ENCODE peak calls at places on chromosome 7, in four cellular contexts. R, M, U and F are unnamed samples.
A peak's percentile ranks its signal among the peaks of the same experiment; 100 is the strongest.

GRCh38 chr7:135917721-135918120 is 59.4 kb downstream of the MTPN start:
- DNase-seq in R (no peak), M (no peak), U (no peak), F (no peak)

GRCh38 chr7:118918556-118918955 is 694.1 kb downstream of the ANKRD7 start:
- DNase-seq in R (peak; percentile 1), M (peak; percentile 22), U (no peak), F (no peak)

GRCh38 chr7:149826344-149827088 is 11.7 kb upstream of the ZNF862 start:
- DNase-seq in R (peak; percentile 41), M (no peak), U (no peak), F (no peak)

GRCh38 chr7:6271694-6272371 is 591 bp downstream of the CYTH3 start:
- DNase-seq in R (no peak), M (peak; percentile 19), U (peak; percentile 24), F (no peak)

GRCh38 chr7:156251861-156252260 is 388.7 kb upstream of the RNF32 start:
- DNase-seq in R (no peak), M (no peak), U (no peak), F (no peak)

GRCh38 chr7:18459846-18460245 is 35.7 kb upstream of the HDAC9 start:
- DNase-seq in R (no peak), M (no peak), U (no peak), F (no peak)

GRCh38 chr7:157494506-157495176 is 157.8 kb downstream of the DNAJB6 start:
- DNase-seq in R (no peak), M (no peak), U (no peak), F (no peak)

GRCh38 chr7:19772858-19773337 is 519 bp downstream of the TMEM196 start:
- DNase-seq in R (peak; percentile 17), M (peak; percentile 68), U (peak; percentile 23), F (peak; percentile 9)

GRCh38 chr7:12221414-12221813 is 10.3 kb downstream of the TMEM106B start:
- DNase-seq in R (no peak), M (no peak), U (no peak), F (no peak)

GRCh38 chr7:17943006-17943405 is 2.7 kb upstream of the SNX13 start:
- DNase-seq in R (no peak), M (no peak), U (no peak), F (no peak)

GRCh38 chr7:123169065-123169464 is 30.7 kb downstream of the SLC13A1 start:
- DNase-seq in R (no peak), M (no peak), U (no peak), F (no peak)

GRCh38 chr7:111083423-111083822 is 7.5 kb upstream of the LRRN3 start:
- DNase-seq in R (no peak), M (no peak), U (no peak), F (peak; percentile 81)

GRCh38 chr7:17986826-17987225 is 40.8 kb downstream of the PRPS1L1 start:
- DNase-seq in R (no peak), M (peak; percentile 50), U (no peak), F (peak; percentile 88)

GRCh38 chr7:1181591-1181990 is 21.6 kb upstream of the ZFAND2A start:
- DNase-seq in R (no peak), M (no peak), U (no peak), F (no peak)

GRCh38 chr7:142804715-142805114 is 33.9 kb downstream of the PRSS2 start:
- DNase-seq in R (no peak), M (no peak), U (no peak), F (no peak)

GRCh38 chr7:90988523-90988922 is 275.7 kb upstream of the FZD1 start:
- DNase-seq in R (no peak), M (no peak), U (no peak), F (no peak)

GRCh38 chr7:75842836-75843446 is 29.3 kb upstream of the CCL24 start:
- DNase-seq in R (no peak), M (peak; percentile 39), U (no peak), F (peak; percentile 86)

GRCh38 chr7:75844158-75844557 is 30.6 kb upstream of the CCL24 start:
- DNase-seq in R (no peak), M (no peak), U (no peak), F (no peak)

GRCh38 chr7:75847707-75848106 is 31.1 kb upstream of the RHBDD2 start:
- DNase-seq in R (no peak), M (no peak), U (no peak), F (no peak)

GRCh38 chr7:75840029-75840428 is 26.4 kb upstream of the CCL24 start:
- DNase-seq in R (no peak), M (no peak), U (no peak), F (no peak)

DNA sequence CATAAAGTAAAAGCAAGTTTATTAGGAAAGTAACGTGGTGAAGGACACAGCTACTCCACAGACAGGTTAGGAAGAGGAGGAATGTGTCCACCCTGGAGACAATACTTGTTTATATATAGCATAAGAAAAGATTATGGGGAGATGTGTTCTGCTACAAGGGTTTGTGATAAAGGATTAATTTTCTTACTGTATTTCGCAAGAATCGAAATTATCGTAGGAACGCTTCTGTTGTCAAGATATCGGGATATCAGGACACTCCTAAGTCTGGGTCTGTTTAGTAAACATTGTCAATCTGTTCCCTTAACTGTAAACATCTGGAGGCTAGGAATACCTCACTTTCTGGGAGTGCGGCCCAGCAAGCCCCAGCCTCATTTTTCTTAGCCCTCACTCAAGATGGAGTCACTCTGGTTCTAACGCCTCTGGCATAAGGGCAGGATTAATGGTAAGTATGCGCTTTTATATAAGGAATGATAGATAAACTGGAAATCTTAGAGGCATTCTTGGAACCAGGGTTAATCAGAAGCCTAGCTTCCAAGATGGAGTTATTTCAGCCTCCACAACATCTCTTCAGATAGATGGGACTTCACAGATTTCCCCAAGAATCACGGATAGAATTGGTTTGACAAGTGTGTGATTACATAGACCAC is 30.0 kb upstream of the CCL24 start:
- DNase-seq in R (no peak), M (no peak), U (no peak), F (no peak)
- H3K4me3 ChIP-seq in R (no peak overlapping the region), M (no peak overlapping the region), U (no peak overlapping the region), F (no peak overlapping the region)

GRCh38 chr7:86916277-86916825 is 143.1 kb downstream of the ELAPOR2 start:
- DNase-seq in R (no peak), M (no peak), U (no peak), F (no peak)
- H3K4me1 ChIP-seq in R (peaks cover 11% of the 10 kb centered on the region), M (no peaks in the 10 kb centered on the region), U (no peaks in the 10 kb centered on the region), F (no peaks in the 10 kb centered on the region)

DNA sequence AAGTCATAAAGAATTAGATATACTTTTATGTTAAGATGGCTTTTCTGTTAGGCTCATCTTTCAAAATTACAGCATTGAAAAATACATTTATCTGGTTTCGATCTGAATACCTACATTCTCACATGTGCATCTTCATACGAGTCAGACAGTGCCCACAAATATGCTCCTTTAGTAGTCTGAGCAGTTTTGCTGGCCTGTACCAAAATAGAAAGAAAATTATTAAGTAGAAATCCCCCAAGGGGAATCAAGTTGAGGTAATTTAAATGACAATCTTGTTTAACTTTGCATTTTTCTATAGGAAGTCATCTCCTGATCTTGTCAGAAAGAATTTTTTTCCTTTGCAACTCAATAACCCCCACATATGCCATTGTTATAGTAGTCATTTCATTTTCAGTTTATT is 287.4 kb upstream of the SEMA3D start:
- DNase-seq in R (no peak), M (no peak), U (no peak), F (no peak)
- H3K27ac ChIP-seq in R (peak overlapping the region; percentile 62), M (no peak overlapping the region), U (no peak overlapping the region), F (no peak overlapping the region)

DNA sequence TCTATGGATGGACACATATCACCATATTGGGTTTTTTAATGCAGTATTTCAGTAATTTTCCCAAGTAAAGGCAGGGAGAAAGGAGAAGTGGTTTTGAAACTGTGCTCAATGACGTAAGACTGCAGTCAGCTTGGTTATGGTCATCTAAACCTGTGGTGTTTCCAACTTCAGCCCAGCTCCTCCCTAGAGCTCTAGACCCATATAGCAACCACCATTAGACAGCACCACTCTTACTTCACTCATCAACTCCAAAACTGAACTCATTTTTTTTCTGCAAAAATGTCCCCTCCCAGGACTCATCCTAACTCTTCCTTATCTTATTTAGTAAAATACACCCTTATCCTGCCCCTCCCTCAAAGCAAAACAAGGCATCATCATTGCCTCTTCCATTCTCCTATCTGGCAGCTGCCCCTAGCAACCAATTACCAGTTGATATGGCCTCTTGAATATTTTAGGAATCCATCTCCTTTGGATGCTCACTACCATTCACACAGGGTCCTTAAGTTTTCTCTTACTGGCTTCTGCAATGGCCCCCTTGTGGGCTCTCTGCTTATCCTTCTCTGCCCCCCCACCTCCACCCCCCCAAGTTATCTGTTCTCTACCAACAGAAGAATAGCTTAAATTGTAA is 1.5 kb upstream of the RALA start:
- DNase-seq in R (no peak), M (no peak), U (no peak), F (no peak)
- H3K4me3 ChIP-seq in R (no peak overlapping the region), M (peak overlapping the region; percentile 59), U (no peak overlapping the region), F (no peak overlapping the region)

GRCh38 chr7:139095194-139095659 is 14.3 kb downstream of the ZC3HAV1 start:
- DNase-seq in R (no peak), M (no peak), U (no peak), F (no peak)

GRCh38 chr7:139094596-139094995 is 14.9 kb downstream of the ZC3HAV1 start:
- DNase-seq in R (no peak), M (no peak), U (no peak), F (no peak)

GRCh38 chr7:139094030-139094429 is 15.5 kb downstream of the ZC3HAV1 start:
- DNase-seq in R (no peak), M (no peak), U (no peak), F (no peak)

GRCh38 chr7:139103057-139103820 is 6.3 kb downstream of the ZC3HAV1 start:
- DNase-seq in R (no peak), M (no peak), U (no peak), F (no peak)

GRCh38 chr7:139099181-139099947 is 10.2 kb downstream of the ZC3HAV1 start:
- DNase-seq in R (no peak), M (no peak), U (no peak), F (no peak)
- H3K4me1 ChIP-seq in R (no peaks in the 10 kb centered on the region), M (no peaks in the 10 kb centered on the region), U (no peaks in the 10 kb centered on the region), F (no peaks in the 10 kb centered on the region)

GRCh38 chr7:69078997-69079769 is 519.1 kb upstream of the AUTS2 start:
- DNase-seq in R (no peak), M (no peak), U (no peak), F (no peak)
- H3K27ac ChIP-seq in R (no peak overlapping the region), M (no peak overlapping the region), U (no peak overlapping the region), F (no peak overlapping the region)

DNA sequence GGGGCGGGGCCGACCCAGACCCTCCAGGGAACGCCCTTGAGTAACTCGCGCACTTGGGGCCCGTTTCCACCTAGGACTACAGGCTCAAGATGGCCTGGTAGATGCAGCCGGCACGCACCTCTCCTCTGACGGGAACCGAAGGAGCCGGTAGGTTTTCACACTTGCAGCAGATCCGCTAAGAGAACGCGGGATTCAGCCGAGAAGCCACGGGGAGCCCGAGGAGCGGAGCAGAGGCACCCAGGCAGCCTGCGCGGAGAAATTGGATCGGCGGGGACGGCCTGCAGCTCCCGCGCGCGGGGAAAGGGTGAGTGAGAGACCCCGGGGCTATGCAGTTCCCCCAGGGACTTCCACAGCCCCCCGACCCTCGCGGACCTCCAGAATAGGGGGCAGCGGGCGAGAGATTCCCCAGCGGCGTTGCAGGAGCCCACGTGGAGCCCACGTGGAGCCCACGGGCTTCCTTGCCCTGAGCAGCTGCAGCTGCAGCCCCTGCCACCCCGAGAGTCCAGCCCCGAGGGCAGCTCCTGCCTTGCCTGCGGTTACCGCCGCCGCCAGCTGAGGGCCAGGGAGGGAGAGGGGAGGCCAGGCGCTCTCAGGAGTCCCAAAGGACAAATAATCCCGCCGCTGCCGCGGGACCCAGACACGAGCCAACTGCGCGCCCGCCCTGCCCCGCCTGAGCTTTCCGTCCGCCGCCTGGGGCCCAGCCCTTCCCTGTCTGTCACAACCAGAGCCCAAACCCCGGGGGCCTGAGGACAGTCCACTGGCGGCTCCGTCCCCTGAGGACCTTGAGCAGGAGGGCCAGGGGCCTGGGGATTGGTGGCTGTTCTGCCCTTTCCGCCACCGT is 13.1 kb downstream of the IFT22 start:
- DNase-seq in R (peak; percentile 80), M (peak; percentile 89), U (peak; percentile 27), F (no peak)
- H3K4me3 ChIP-seq in R (peak overlapping the region; percentile 37), M (peak overlapping the region; percentile 61), U (peak overlapping the region; percentile 42), F (no peak overlapping the region)